ENCODE peak calls at places on chromosome 15, in ten cellular contexts. I is tibial nerve; L is stimulated activated CD4-positive, alpha-beta T cell treated with anti-CD3 and anti-CD28 coated beads, Interleukin-4, amount 100 ng/mL, for 48 hours; S is activated CD4-positive, alpha-beta T cell treated with anti-CD3 and anti-CD28 coated beads for 1 hour; K is frontal cortex; G is NB4; F is activated T-cell treated with anti-CD3 and anti-CD28 coated beads for 1 hour; Z is suprapubic skin; U is body of pancreas; Y is kidney tubule cell. Q is an unnamed sample.

GRCh38 chr15:34588046-34588674 is 4.7 kb upstream of the GOLGA8B start:
- DNase-seq in I (peak; percentile 35), L (no peak), S (peak; percentile 50), K (peak; percentile 55), G (peak; percentile 67), F (peak; percentile 30), Z (no peak), U (peak; percentile 76), Y (peak; percentile 81), Q (peak; percentile 92)

GRCh38 chr15:35151782-35152181 is 66.7 kb upstream of the NANOGP8 start:
- DNase-seq in I (no peak), L (no peak), S (no peak), K (no peak), G (no peak), F (no peak), Z (no peak), U (no peak), Y (peak; percentile 26), Q (no peak)

GRCh38 chr15:89628301-89628700 is 27.0 kb downstream of the KIF7 start:
- DNase-seq in I (no peak), L (no peak), S (no peak), K (no peak), G (no peak), F (no peak), Z (peak; percentile 75), U (no peak), Y (no peak), Q (peak; percentile 64)

GRCh38 chr15:39874890-39875549 is 45.0 kb downstream of the GPR176 start:
- DNase-seq in I (no peak), L (no peak), S (no peak), K (no peak), G (peak; percentile 52), F (no peak), Z (no peak), U (peak; percentile 48), Y (peak; percentile 38), Q (no peak)

GRCh38 chr15:89781891-89782618 is 5.9 kb downstream of the MESP2 start:
- DNase-seq in I (no peak), L (no peak), S (no peak), K (no peak), G (no peak), F (no peak), Z (no peak), U (peak; percentile 58), Y (peak; percentile 90), Q (peak; percentile 95)

GRCh38 chr15:91055548-91056331 is 33.3 kb upstream of the VPS33B start:
- DNase-seq in I (peak; percentile 22), L (no peak), S (no peak), K (peak; percentile 65), G (peak; percentile 73), F (no peak), Z (no peak), U (peak; percentile 78), Y (peak; percentile 80), Q (peak; percentile 75)

GRCh38 chr15:45795487-45796069 is 160.7 kb downstream of the SQOR start:
- DNase-seq in I (no peak), L (no peak), S (no peak), K (no peak), G (peak; percentile 67), F (no peak), Z (no peak), U (peak; percentile 65), Y (peak; percentile 75), Q (peak; percentile 11)

GRCh38 chr15:77659350-77660321 is 26.9 kb upstream of the LINGO1 start:
- DNase-seq in I (no peak), L (peak; percentile 34), S (no peak), K (no peak), G (peak; percentile 73), F (no peak), Z (no peak), U (peak; percentile 82), Y (peak; percentile 37), Q (peak; percentile 97)

GRCh38 chr15:84552896-84553295 is 47.9 kb upstream of the ZSCAN2 start:
- DNase-seq in I (no peak), L (no peak), S (no peak), K (no peak), G (no peak), F (no peak), Z (no peak), U (no peak), Y (peak; percentile 47), Q (no peak)

GRCh38 chr15:78149805-78150751 is 916 bp downstream of the IDH3A start:
- DNase-seq in I (no peak), L (no peak), S (no peak), K (no peak), G (peak; percentile 27), F (no peak), Z (no peak), U (peak; percentile 45), Y (peak; percentile 37), Q (no peak)

GRCh38 chr15:37046876-37047614 is 53.3 kb downstream of the MEIS2 start:
- DNase-seq in I (no peak), L (no peak), S (no peak), K (no peak), G (no peak), F (no peak), Z (no peak), U (no peak), Y (peak; percentile 29), Q (peak; percentile 66)

GRCh38 chr15:101314301-101314700 is 19.3 kb upstream of the SNRPA1 start:
- DNase-seq in I (no peak), L (no peak), S (no peak), K (no peak), G (no peak), F (no peak), Z (no peak), U (no peak), Y (no peak), Q (peak; percentile 45)

GRCh38 chr15:48868018-48868417 is 9.9 kb upstream of the EID1 start:
- DNase-seq in I (no peak), L (no peak), S (no peak), K (no peak), G (peak; percentile 7), F (no peak), Z (no peak), U (no peak), Y (no peak), Q (no peak)

GRCh38 chr15:60957111-60957510 is 272.0 kb downstream of the RORA start:
- DNase-seq in I (no peak), L (no peak), S (no peak), K (no peak), G (no peak), F (no peak), Z (no peak), U (no peak), Y (no peak), Q (no peak)

GRCh38 chr15:72809329-72809728 is 25.8 kb upstream of the ADPGK start:
- DNase-seq in I (no peak), L (no peak), S (no peak), K (no peak), G (no peak), F (no peak), Z (no peak), U (no peak), Y (no peak), Q (no peak)

GRCh38 chr15:50435772-50436171 is 11.6 kb downstream of the USP8 start:
- DNase-seq in I (no peak), L (no peak), S (no peak), K (no peak), G (no peak), F (no peak), Z (no peak), U (no peak), Y (peak; percentile 22), Q (no peak)

GRCh38 chr15:50053457-50053856 is 65.6 kb downstream of the ATP8B4 start:
- DNase-seq in I (no peak), L (no peak), S (no peak), K (no peak), G (no peak), F (no peak), Z (no peak), U (no peak), Y (no peak), Q (no peak)